ENCODE peak calls at places on chromosomes 2 and 18, in four cellular contexts. O is HepG2, G is HCT116, X is K562. R is an unnamed sample.

GRCh38 chr2:237541242-237541641 is 25.1 kb upstream of the PRLH start:
- DNase-seq in O (no peak), G (no peak), X (no peak), R (no peak)

GRCh38 chr2:96870631-96871255 is 863 bp upstream of the SEMA4C start:
- DNase-seq in O (no peak), G (no peak), X (peak; percentile 71), R (no peak)

GRCh38 chr2:101900375-101900774 is 91.4 kb upstream of the IL1R2 start:
- DNase-seq in O (no peak), G (no peak), X (no peak), R (no peak)

GRCh38 chr2:18455256-18455862 is 105.1 kb downstream of the RDH14 start:
- DNase-seq in O (peak; percentile 13), G (no peak), X (no peak), R (no peak)

GRCh38 chr2:158665536-158666302 is 129.4 kb upstream of the DAPL1 start:
- DNase-seq in O (no peak), G (no peak), X (no peak), R (no peak)

GRCh38 chr2:121185571-121186074 is 99.4 kb downstream of the TFCP2L1 start:
- DNase-seq in O (no peak), G (peak; percentile 8), X (no peak), R (no peak)

GRCh38 chr2:101832114-101832513 is 134.6 kb downstream of the MAP4K4 start:
- DNase-seq in O (no peak), G (no peak), X (no peak), R (no peak)

GRCh38 chr18:27585602-27586173 is 400.6 kb upstream of the CHST9 start:
- DNase-seq in O (peak; percentile 63), G (no peak), X (no peak), R (no peak)

GRCh38 chr2:197210450-197210849 is 100.1 kb downstream of the ANKRD44 start:
- DNase-seq in O (no peak), G (no peak), X (peak; percentile 50), R (no peak)

GRCh38 chr2:83160571-83160970 is 1298.5 kb downstream of the SUCLG1 start:
- DNase-seq in O (no peak), G (no peak), X (no peak), R (no peak)

GRCh38 chr2:240717681-240718581 is 26.3 kb downstream of the AQP12A start:
- DNase-seq in O (no peak), G (no peak), X (no peak), R (no peak)

GRCh38 chr2:136116111-136116812 is 1.7 kb downstream of the CXCR4 start:
- DNase-seq in O (no peak), G (no peak), X (peak; percentile 31), R (no peak)

GRCh38 chr2:164457271-164457670 is 164.0 kb downstream of the GRB14 start:
- DNase-seq in O (no peak), G (no peak), X (no peak), R (no peak)

GRCh38 chr2:88038263-88039105 is 17.1 kb downstream of the KRCC1 start:
- DNase-seq in O (peak; percentile 74), G (no peak), X (no peak), R (peak; percentile 48)

GRCh38 chr2:174609261-174609660 is 11.7 kb upstream of the WIPF1 start:
- DNase-seq in O (no peak), G (no peak), X (no peak), R (no peak)

GRCh38 chr2:174610243-174610995 is 12.8 kb upstream of the WIPF1 start:
- DNase-seq in O (no peak), G (no peak), X (peak; percentile 32), R (no peak)

GRCh38 chr2:174612960-174613359 is 15.4 kb upstream of the WIPF1 start:
- DNase-seq in O (no peak), G (no peak), X (no peak), R (no peak)

GRCh38 chr2:174611851-174612250 is 14.2 kb upstream of the WIPF1 start:
- DNase-seq in O (no peak), G (no peak), X (no peak), R (no peak)

DNA sequence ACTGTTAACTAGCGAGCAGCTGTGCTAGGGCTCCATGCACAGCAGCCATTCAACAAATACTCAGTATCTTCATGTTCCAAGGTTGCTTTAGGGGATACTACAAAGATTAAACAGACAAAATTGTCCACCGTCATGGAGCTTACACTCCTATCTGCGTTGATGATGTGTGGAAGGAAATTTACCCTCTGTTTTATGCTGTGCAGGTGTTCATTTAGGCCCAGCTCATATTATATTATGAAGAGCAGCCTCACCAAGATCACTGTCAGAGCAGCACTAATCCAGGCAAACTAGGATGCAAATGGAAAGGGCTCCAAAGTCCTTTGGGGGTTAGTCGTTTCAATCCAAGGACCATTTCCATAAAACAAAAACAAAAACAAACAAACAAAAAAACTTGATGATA is 13.4 kb upstream of the WIPF1 start:
- DNase-seq in O (no peak), G (no peak), X (no peak), R (no peak)
- H3K4me1 ChIP-seq in O (peaks cover 8% of the 10 kb centered on the region), G (no peaks in the 10 kb centered on the region), X (peaks cover 7% of the 10 kb centered on the region), R (peaks cover 5% of the 10 kb centered on the region)

DNA sequence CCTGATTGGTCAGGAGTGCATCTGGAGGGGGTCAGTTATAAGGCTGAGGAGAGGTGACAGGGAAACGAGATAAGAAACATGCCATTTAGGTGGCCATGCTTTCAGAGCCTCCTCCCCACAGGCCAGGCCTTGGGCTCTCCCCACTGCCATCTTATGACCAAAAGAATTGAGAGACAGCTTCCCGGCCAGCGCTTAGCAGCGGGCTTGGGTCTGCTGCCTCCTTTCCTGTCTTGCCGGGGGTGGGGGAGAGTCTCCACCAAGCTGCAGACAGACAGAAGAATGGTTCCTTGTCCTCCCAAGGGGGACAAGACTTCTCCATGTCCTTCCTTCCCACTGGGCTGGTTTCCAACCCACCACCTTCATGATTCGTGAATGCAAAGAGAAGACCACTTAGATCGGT is 171.3 kb downstream of the SMAD7 start:
- DNase-seq in O (no peak), G (no peak), X (no peak), R (no peak)
- H3K27ac ChIP-seq in O (peak overlapping the region; percentile 98), G (no peak overlapping the region), X (no peak overlapping the region), R (no peak overlapping the region)

DNA sequence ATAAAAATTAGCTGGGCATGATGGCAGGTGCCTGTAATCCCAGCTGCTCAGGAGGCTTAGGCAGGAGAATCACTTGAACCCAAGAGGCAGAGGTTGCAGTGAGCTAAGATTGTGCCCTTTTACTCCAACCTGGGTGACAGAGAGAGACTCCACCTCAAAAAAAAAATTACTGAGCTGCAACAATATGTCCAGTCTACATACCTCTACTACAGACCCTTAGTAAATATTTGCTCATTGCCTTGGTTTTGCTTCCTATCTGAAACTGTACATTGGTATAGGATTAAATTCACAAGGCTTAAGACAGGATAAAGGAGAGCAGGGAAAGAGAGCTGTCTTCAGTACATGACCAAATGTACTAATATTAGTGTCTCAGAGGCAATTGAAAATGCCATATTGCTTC is 8.1 kb upstream of the MGAT4A start:
- DNase-seq in O (peak; percentile 57), G (no peak), X (no peak), R (no peak)
- TF ChIP-seq TCF7L2 in O (no peak), G (no peak), X (no peak), R (no peak)

GRCh38 chr2:10305254-10305635 is 2.5 kb downstream of the HPCAL1 start:
- DNase-seq in O (no peak), G (no peak), X (no peak), R (no peak)

GRCh38 chr2:10304458-10305253 is 2.0 kb downstream of the HPCAL1 start:
- DNase-seq in O (no peak), G (no peak), X (no peak), R (no peak)

GRCh38 chr2:10302479-10303173 is at the start of gene HPCAL1:
- DNase-seq in O (peak; percentile 96), G (peak; percentile 36), X (peak; percentile 94), R (no peak)

GRCh38 chr2:10303174-10303633 is 500 bp downstream of the HPCAL1 start:
- DNase-seq in O (no peak), G (no peak), X (no peak), R (no peak)

GRCh38 chr2:10303634-10304378 is 1.1 kb downstream of the HPCAL1 start:
- DNase-seq in O (peak; percentile 44), G (no peak), X (peak; percentile 57), R (no peak)
- H3K4me1 ChIP-seq in O (peaks cover 54% of the 10 kb centered on the region), G (peaks cover 60% of the 10 kb centered on the region), X (peaks cover 52% of the 10 kb centered on the region), R (peaks cover 50% of the 10 kb centered on the region)

GRCh38 chr2:143681006-143681405 is 551.8 kb downstream of the ARHGAP15 start:
- DNase-seq in O (no peak), G (no peak), X (no peak), R (no peak)
- H3K27ac ChIP-seq in O (no peak overlapping the region), G (no peak overlapping the region), X (no peak overlapping the region), R (no peak overlapping the region)

DNA sequence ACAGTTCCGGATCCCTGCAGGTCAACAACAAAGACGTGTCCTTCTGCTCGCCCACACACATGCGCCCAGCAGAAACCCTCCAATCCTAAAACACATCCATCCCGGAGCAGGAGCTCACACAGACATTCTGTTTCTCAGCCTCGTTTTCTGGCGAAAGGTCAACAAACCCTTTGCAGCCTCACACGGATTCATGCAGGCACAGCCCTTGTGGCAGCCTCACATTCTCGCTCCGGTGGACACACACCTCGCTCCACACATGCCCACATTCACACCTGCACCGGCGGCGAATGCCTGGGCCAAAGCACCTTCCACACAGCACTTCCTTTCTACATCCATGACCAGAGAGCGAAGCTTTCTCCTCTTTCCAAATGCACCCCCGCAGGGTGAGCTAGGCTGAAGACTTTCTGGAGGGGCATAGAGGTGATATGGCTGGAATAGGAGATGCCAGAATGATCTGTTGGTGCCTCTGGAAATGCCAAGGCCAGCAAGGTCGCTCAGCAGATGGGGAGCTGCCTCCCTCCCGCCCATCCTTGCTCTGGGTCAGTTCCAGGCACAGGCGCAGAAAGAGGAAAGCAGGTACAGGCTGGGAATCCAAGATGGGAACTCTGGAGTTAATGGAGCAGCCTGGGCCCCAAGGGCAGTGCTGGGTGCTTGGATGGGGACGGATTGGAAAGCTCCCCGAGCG is 88.8 kb downstream of the CELF4 start:
- DNase-seq in O (no peak), G (no peak), X (no peak), R (no peak)
- TF ChIP-seq TCF7L2 in O (no peak), G (no peak), X (no peak), R (no peak)

GRCh38 chr18:13520306-13520705 is 206.1 kb downstream of the FAM210A start:
- DNase-seq in O (no peak), G (no peak), X (no peak), R (no peak)
- H3K4me1 ChIP-seq in O (peaks cover 12% of the 10 kb centered on the region), G (no peaks in the 10 kb centered on the region), X (no peaks in the 10 kb centered on the region), R (no peaks in the 10 kb centered on the region)